ENCODE peak calls at places on chromosomes 11 and 22, in four cellular contexts. One of them, this sample, is unnamed.

GRCh38 chr22:17870408-17870807 is 96.1 kb upstream of the BID start:
- DNase-seq in K562: no peak
- DNase-seq in WTC11: no peak
- DNase-seq in H1: no peak
- DNase-seq in this sample: no peak

GRCh38 chr11:96241351-96241841 is 101.6 kb downstream of the MAML2 start:
- DNase-seq in K562: no peak
- DNase-seq in WTC11: no peak
- DNase-seq in H1: no peak
- DNase-seq in this sample: no peak

GRCh38 chr11:117807482-117808272 is 10.7 kb upstream of the DSCAML1 start:
- DNase-seq in K562: peak; percentile 78
- DNase-seq in H1: no peak
- DNase-seq in WTC11: peak; percentile 85
- DNase-seq in this sample: peak; percentile 79

GRCh38 chr11:121814962-121815361 is 301.1 kb downstream of the BLID start:
- DNase-seq in WTC11: no peak
- DNase-seq in H1: no peak
- DNase-seq in K562: no peak
- DNase-seq in this sample: no peak

GRCh38 chr22:20108757-20109230 is 7.1 kb upstream of the RANBP1 start:
- DNase-seq in WTC11: no peak
- DNase-seq in K562: no peak
- DNase-seq in H1: no peak
- DNase-seq in this sample: no peak

GRCh38 chr22:36936362-36937116 is 23.1 kb downstream of the CSF2RB start:
- DNase-seq in WTC11: no peak
- DNase-seq in H1: no peak
- DNase-seq in K562: no peak
- DNase-seq in this sample: no peak

GRCh38 chr11:46127150-46127638 is 5.9 kb upstream of the PHF21A start:
- DNase-seq in WTC11: no peak
- DNase-seq in K562: peak; percentile 91
- DNase-seq in H1: no peak
- DNase-seq in this sample: peak; percentile 39

GRCh38 chr11:2740275-2740940 is 40.6 kb upstream of the KCNQ1OT1 start:
- DNase-seq in H1: no peak
- DNase-seq in WTC11: no peak
- DNase-seq in K562: peak; percentile 49
- DNase-seq in this sample: no peak

GRCh38 chr11:7890417-7891179 is 40.5 kb downstream of the OR10A6 start:
- DNase-seq in WTC11: no peak
- DNase-seq in K562: no peak
- DNase-seq in H1: no peak
- DNase-seq in this sample: no peak

GRCh38 chr11:57230797-57231538 is 6.1 kb downstream of the APLNR start:
- DNase-seq in WTC11: no peak
- DNase-seq in K562: no peak
- DNase-seq in H1: no peak
- DNase-seq in this sample: no peak

GRCh38 chr22:37661160-37661924 is 2.8 kb downstream of the PDXP start:
- DNase-seq in H1: no peak
- DNase-seq in K562: no peak
- DNase-seq in WTC11: no peak
- DNase-seq in this sample: peak; percentile 71

GRCh38 chr11:62539238-62539925 is 7.2 kb downstream of the AHNAK start:
- DNase-seq in K562: peak; percentile 41
- DNase-seq in H1: no peak
- DNase-seq in WTC11: no peak
- DNase-seq in this sample: peak; percentile 81

GRCh38 chr11:66139817-66140216 is 69.7 kb downstream of the PACS1 start:
- DNase-seq in K562: no peak
- DNase-seq in WTC11: no peak
- DNase-seq in H1: no peak
- DNase-seq in this sample: no peak
- TF ChIP-seq TEAD4 in K562: no peak
- TF ChIP-seq TEAD4 in WTC11: no peak
- TF ChIP-seq TEAD4 in H1: no peak
- TF ChIP-seq TEAD4 in this sample: no peak

GRCh38 chr22:26905640-26906039 is 248.3 kb downstream of the MIAT start:
- DNase-seq in WTC11: no peak
- DNase-seq in K562: no peak
- DNase-seq in H1: no peak
- DNase-seq in this sample: no peak
- TF ChIP-seq TEAD4 in WTC11: no peak
- TF ChIP-seq TEAD4 in K562: no peak
- TF ChIP-seq TEAD4 in H1: no peak
- TF ChIP-seq TEAD4 in this sample: no peak

DNA sequence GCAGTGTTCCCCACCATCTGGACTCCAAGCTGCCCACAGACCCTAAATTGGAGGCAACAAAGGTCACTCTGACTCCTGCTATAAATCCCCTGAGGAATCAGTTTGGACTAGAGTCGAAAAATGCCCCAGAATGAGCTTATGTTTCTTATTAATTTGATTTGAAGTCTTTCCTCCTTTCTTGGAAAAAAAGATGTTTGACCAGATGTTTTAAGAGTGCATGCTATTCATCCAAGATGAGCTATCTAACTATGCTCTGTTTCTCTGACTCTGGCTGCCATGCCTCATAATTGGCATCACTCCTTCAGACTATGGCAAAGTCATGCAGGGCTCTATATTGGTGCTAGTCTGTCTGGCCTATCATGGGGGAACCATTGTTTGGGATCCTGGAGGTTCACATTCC is 174.0 kb downstream of the SPON1 start:
- DNase-seq in K562: no peak
- DNase-seq in WTC11: no peak
- DNase-seq in H1: no peak
- DNase-seq in this sample: no peak
- TF ChIP-seq TEAD4 in K562: no peak
- TF ChIP-seq TEAD4 in WTC11: no peak
- TF ChIP-seq TEAD4 in H1: no peak
- TF ChIP-seq TEAD4 in this sample: no peak

GRCh38 chr11:58639103-58639502 is 16.6 kb downstream of the CNTF start:
- DNase-seq in WTC11: no peak
- DNase-seq in H1: no peak
- DNase-seq in K562: no peak
- DNase-seq in this sample: no peak

GRCh38 chr11:58640386-58641023 is 18.0 kb downstream of the CNTF start:
- DNase-seq in K562: no peak
- DNase-seq in H1: no peak
- DNase-seq in WTC11: no peak
- DNase-seq in this sample: no peak

GRCh38 chr11:58641326-58641725 is 18.9 kb downstream of the CNTF start:
- DNase-seq in K562: no peak
- DNase-seq in WTC11: no peak
- DNase-seq in H1: no peak
- DNase-seq in this sample: no peak

GRCh38 chr11:58636587-58636986 is 14.1 kb downstream of the CNTF start:
- DNase-seq in WTC11: no peak
- DNase-seq in H1: no peak
- DNase-seq in K562: peak; percentile 24
- DNase-seq in this sample: no peak

GRCh38 chr11:58637367-58637766 is 14.9 kb downstream of the CNTF start:
- DNase-seq in WTC11: no peak
- DNase-seq in H1: no peak
- DNase-seq in K562: no peak
- DNase-seq in this sample: no peak
- TF ChIP-seq TEAD4 in WTC11: no peak
- TF ChIP-seq TEAD4 in H1: no peak
- TF ChIP-seq TEAD4 in K562: no peak
- TF ChIP-seq TEAD4 in this sample: no peak

GRCh38 chr11:69433741-69434140 is 47.7 kb upstream of the LINC01488 start:
- DNase-seq in H1: no peak
- DNase-seq in K562: no peak
- DNase-seq in WTC11: no peak
- DNase-seq in this sample: no peak

GRCh38 chr11:69437001-69437875 is 44.2 kb upstream of the LINC01488 start:
- DNase-seq in K562: no peak
- DNase-seq in WTC11: peak; percentile 60
- DNase-seq in H1: no peak
- DNase-seq in this sample: no peak

GRCh38 chr11:69436041-69436982 is 45.2 kb upstream of the LINC01488 start:
- DNase-seq in H1: no peak
- DNase-seq in WTC11: no peak
- DNase-seq in K562: no peak
- DNase-seq in this sample: no peak

GRCh38 chr11:69434341-69434960 is 47.0 kb upstream of the LINC01488 start:
- DNase-seq in K562: no peak
- DNase-seq in WTC11: peak; percentile 71
- DNase-seq in H1: no peak
- DNase-seq in this sample: no peak

GRCh38 chr11:69435161-69435990 is 46.1 kb upstream of the LINC01488 start:
- DNase-seq in WTC11: no peak
- DNase-seq in K562: no peak
- DNase-seq in H1: no peak
- DNase-seq in this sample: no peak
- TF ChIP-seq TEAD4 in WTC11: no peak
- TF ChIP-seq TEAD4 in K562: no peak
- TF ChIP-seq TEAD4 in H1: no peak
- TF ChIP-seq TEAD4 in this sample: no peak

GRCh38 chr11:17294033-17294432 is 17.5 kb downstream of the NUCB2 start:
- DNase-seq in K562: no peak
- DNase-seq in H1: no peak
- DNase-seq in WTC11: no peak
- DNase-seq in this sample: no peak

GRCh38 chr11:17293308-17293707 is 16.8 kb downstream of the NUCB2 start:
- DNase-seq in H1: no peak
- DNase-seq in WTC11: no peak
- DNase-seq in K562: no peak
- DNase-seq in this sample: no peak

GRCh38 chr11:17300372-17300771 is 23.8 kb downstream of the NUCB2 start:
- DNase-seq in K562: no peak
- DNase-seq in WTC11: no peak
- DNase-seq in H1: no peak
- DNase-seq in this sample: no peak

GRCh38 chr11:17296852-17297559 is 20.5 kb downstream of the NUCB2 start:
- DNase-seq in H1: no peak
- DNase-seq in K562: no peak
- DNase-seq in WTC11: no peak
- DNase-seq in this sample: no peak

GRCh38 chr11:17298302-17298701 is 21.8 kb downstream of the NUCB2 start:
- DNase-seq in WTC11: no peak
- DNase-seq in H1: no peak
- DNase-seq in K562: no peak
- DNase-seq in this sample: no peak
- TF ChIP-seq TEAD4 in WTC11: no peak
- TF ChIP-seq TEAD4 in H1: no peak
- TF ChIP-seq TEAD4 in K562: no peak
- TF ChIP-seq TEAD4 in this sample: no peak

GRCh38 chr11:43983221-43983795 is 40.9 kb downstream of the C11orf96 start:
- DNase-seq in WTC11: no peak
- DNase-seq in K562: no peak
- DNase-seq in H1: no peak
- DNase-seq in this sample: no peak

GRCh38 chr11:43986327-43986726 is 43.9 kb downstream of the C11orf96 start:
- DNase-seq in K562: no peak
- DNase-seq in WTC11: no peak
- DNase-seq in H1: no peak
- DNase-seq in this sample: no peak

GRCh38 chr11:43984039-43984438 is 41.6 kb downstream of the C11orf96 start:
- DNase-seq in WTC11: no peak
- DNase-seq in H1: no peak
- DNase-seq in K562: no peak
- DNase-seq in this sample: no peak

GRCh38 chr11:43985386-43985752 is 42.9 kb downstream of the C11orf96 start:
- DNase-seq in K562: no peak
- DNase-seq in WTC11: no peak
- DNase-seq in H1: no peak
- DNase-seq in this sample: no peak

DNA sequence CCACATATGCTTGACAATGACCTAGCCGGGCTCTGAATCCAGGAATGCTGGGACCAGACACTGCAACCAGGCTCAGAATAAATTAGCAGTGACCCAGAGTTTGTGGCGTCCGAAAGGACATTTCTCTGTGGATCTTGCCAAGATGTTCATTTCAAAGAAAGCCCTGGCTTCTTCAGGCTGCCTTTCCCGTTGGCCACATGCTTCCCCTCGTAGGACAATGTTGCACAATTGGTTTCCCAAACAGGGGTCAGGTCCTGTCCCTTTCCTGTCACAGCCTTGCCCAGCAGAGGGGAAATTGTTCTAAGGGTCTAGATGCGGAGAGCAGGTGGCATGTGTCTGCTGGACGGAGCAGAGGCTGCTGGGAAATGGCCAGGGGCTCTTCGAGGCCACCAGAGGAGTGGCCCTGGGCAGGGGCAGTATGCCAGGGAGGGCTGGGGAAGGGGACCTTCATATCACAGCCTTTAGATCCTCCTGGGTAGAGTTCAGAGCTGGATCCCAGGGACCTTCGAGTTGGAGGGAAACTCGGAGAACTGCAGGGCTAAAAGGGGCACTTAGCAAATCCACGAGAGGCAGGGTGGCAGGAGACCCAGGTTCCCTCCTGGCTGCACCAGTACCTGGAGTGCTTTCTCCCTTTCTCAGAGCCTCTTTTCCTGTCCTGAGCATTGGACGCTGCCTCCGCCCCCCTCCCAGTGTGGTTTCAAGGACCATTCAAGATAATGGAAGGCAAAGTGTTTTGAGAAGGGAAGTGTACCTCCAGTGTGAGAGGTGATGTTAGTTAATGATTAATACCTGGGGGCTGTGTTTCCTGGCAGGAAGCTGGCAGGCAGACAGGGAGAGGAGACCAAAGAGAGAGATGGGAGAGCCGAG is 42.3 kb downstream of the C11orf96 start:
- DNase-seq in H1: no peak
- DNase-seq in WTC11: no peak
- DNase-seq in K562: no peak
- DNase-seq in this sample: no peak
- TF ChIP-seq TEAD4 in H1: no peak
- TF ChIP-seq TEAD4 in WTC11: no peak
- TF ChIP-seq TEAD4 in K562: no peak
- TF ChIP-seq TEAD4 in this sample: no peak

GRCh38 chr11:12457030-12457600 is 79.7 kb downstream of the PARVA start:
- DNase-seq in WTC11: no peak
- DNase-seq in H1: no peak
- DNase-seq in K562: no peak
- DNase-seq in this sample: no peak
- TF ChIP-seq TEAD4 in WTC11: no peak
- TF ChIP-seq TEAD4 in H1: no peak
- TF ChIP-seq TEAD4 in K562: no peak
- TF ChIP-seq TEAD4 in this sample: no peak